ENCODE peak calls at places on chromosome 9, in four cellular contexts. One of them, this sample, is unnamed.

GRCh38 chr9:111959960-111960359 is 63.3 kb downstream of the UGCG start:
- DNase-seq in epithelial cell of esophagus: peak; percentile 92
- DNase-seq in brain microvascular endothelial cell: peak; percentile 87
- DNase-seq in fibroblast of lung: peak; percentile 80
- DNase-seq in this sample: no peak

GRCh38 chr9:83266618-83267543 is 203.9 kb upstream of the RASEF start:
- DNase-seq in epithelial cell of esophagus: peak; percentile 8
- DNase-seq in brain microvascular endothelial cell: peak; percentile 17
- DNase-seq in fibroblast of lung: peak; percentile 22
- DNase-seq in this sample: peak; percentile 69

GRCh38 chr9:109179801-109180523 is 12.9 kb upstream of the FRRS1L start:
- DNase-seq in epithelial cell of esophagus: no peak
- DNase-seq in brain microvascular endothelial cell: no peak
- DNase-seq in fibroblast of lung: no peak
- DNase-seq in this sample: no peak

GRCh38 chr9:4077499-4078102 is 222.3 kb downstream of the GLIS3 start:
- DNase-seq in epithelial cell of esophagus: peak; percentile 71
- DNase-seq in brain microvascular endothelial cell: peak; percentile 84
- DNase-seq in fibroblast of lung: peak; percentile 76
- DNase-seq in this sample: peak; percentile 34

GRCh38 chr9:36007309-36007708 is 29.4 kb upstream of the RECK start:
- DNase-seq in epithelial cell of esophagus: no peak
- DNase-seq in brain microvascular endothelial cell: no peak
- DNase-seq in fibroblast of lung: no peak
- DNase-seq in this sample: no peak

GRCh38 chr9:114938687-114939575 is 8.5 kb upstream of the TNFSF8 start:
- DNase-seq in epithelial cell of esophagus: no peak
- DNase-seq in brain microvascular endothelial cell: no peak
- DNase-seq in fibroblast of lung: no peak
- DNase-seq in this sample: peak; percentile 36

GRCh38 chr9:14347408-14348224 is 33.7 kb upstream of the NFIB start:
- DNase-seq in epithelial cell of esophagus: peak; percentile 66
- DNase-seq in brain microvascular endothelial cell: peak; percentile 15
- DNase-seq in fibroblast of lung: peak; percentile 49
- DNase-seq in this sample: peak; percentile 52

GRCh38 chr9:83247732-83248131 is 184.8 kb upstream of the RASEF start:
- DNase-seq in epithelial cell of esophagus: no peak
- DNase-seq in brain microvascular endothelial cell: no peak
- DNase-seq in fibroblast of lung: no peak
- DNase-seq in this sample: no peak

GRCh38 chr9:105191508-105192118 is 52.8 kb upstream of the SLC44A1 start:
- DNase-seq in epithelial cell of esophagus: peak; percentile 18
- DNase-seq in brain microvascular endothelial cell: no peak
- DNase-seq in fibroblast of lung: peak; percentile 75
- DNase-seq in this sample: no peak

GRCh38 chr9:98317134-98317857 is 61.8 kb upstream of the TBC1D2 start:
- DNase-seq in epithelial cell of esophagus: peak; percentile 56
- DNase-seq in brain microvascular endothelial cell: peak; percentile 43
- DNase-seq in fibroblast of lung: peak; percentile 73
- DNase-seq in this sample: peak; percentile 63

GRCh38 chr9:92807757-92808725 is 43.4 kb upstream of the BICD2 start:
- DNase-seq in epithelial cell of esophagus: no peak
- DNase-seq in brain microvascular endothelial cell: no peak
- DNase-seq in fibroblast of lung: no peak
- DNase-seq in this sample: no peak
- H3K4me3 ChIP-seq in epithelial cell of esophagus: no peak overlapping the region
- H3K4me3 ChIP-seq in brain microvascular endothelial cell: no peak overlapping the region
- H3K4me3 ChIP-seq in fibroblast of lung: no peak overlapping the region
- H3K4me3 ChIP-seq in this sample: no peak overlapping the region

DNA sequence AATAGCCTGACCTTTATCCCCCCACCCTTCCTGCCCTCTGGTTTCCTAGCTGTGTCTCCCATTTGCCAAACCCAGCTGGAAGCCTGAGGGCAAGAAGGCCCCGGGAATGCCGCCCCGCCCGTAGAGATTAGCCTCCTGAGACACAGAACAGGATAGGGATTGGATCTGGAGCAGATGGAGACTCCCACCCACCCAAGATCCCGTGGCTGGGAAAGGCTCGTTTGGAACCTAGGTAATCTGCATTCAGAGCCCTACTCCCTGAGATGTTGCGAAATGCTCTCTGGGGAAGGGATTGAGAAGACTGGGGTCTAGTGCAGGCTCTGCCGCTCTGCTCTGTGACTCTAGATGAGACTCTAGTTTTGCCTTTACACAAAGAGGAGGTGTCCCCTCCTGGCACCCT is 10.9 kb downstream of the AQP3 start:
- DNase-seq in epithelial cell of esophagus: no peak
- DNase-seq in brain microvascular endothelial cell: no peak
- DNase-seq in fibroblast of lung: no peak
- DNase-seq in this sample: no peak
- H3K4me3 ChIP-seq in epithelial cell of esophagus: no peak overlapping the region
- H3K4me3 ChIP-seq in brain microvascular endothelial cell: no peak overlapping the region
- H3K4me3 ChIP-seq in fibroblast of lung: no peak overlapping the region
- H3K4me3 ChIP-seq in this sample: no peak overlapping the region

GRCh38 chr9:128733256-128733655 is 9.3 kb upstream of the ZDHHC12 start:
- DNase-seq in epithelial cell of esophagus: peak; percentile 85
- DNase-seq in brain microvascular endothelial cell: peak; percentile 69
- DNase-seq in fibroblast of lung: peak; percentile 80
- DNase-seq in this sample: peak; percentile 81
- H3K4me3 ChIP-seq in epithelial cell of esophagus: no peak overlapping the region
- H3K4me3 ChIP-seq in brain microvascular endothelial cell: peak overlapping the region; percentile 20
- H3K4me3 ChIP-seq in fibroblast of lung: no peak overlapping the region
- H3K4me3 ChIP-seq in this sample: no peak overlapping the region

DNA sequence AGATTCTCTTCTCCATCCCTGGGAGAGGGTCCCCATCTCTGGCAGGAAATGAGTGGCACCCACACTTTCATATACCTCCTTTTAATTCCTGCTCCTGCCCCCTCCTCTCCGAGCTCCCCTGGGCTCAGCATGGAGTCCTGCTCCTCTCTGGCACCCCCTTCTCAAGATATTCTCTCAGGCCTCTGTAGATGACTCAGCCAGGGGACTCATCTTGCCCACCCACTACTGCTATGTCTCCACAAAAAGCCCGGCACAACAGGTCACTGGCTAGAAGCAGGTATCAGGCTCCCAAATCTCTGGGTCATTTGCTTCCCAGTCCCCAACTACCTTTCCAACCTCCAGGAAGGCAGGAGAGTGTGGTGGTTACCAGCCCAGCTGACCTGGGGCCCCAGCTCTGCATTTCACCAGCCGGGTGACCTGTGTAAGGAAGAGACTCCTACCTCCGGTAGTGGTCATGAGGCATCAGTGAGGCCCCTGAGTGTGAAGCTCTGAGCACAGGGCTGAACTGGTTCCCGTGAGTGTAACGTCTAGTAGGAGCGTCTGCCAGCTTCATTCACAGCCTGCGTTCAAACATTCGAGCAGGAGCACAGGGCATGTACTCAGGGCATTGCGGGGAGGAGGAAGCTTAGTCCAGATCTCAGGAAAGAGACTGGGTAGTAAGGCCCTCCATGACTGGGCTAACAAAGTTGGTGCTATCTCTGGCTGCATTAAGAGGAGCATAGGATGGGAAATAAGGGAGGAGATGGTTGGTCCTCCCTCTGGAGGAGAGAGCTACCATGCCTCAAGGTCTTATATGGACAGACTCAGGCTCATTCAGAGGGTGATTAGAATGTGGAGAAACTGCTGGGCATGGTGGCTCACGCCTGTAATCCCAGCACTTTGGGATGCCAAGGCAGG is 63.7 kb downstream of the LMX1B start:
- DNase-seq in epithelial cell of esophagus: no peak
- DNase-seq in brain microvascular endothelial cell: no peak
- DNase-seq in fibroblast of lung: no peak
- DNase-seq in this sample: no peak
- H3K4me3 ChIP-seq in epithelial cell of esophagus: no peak overlapping the region
- H3K4me3 ChIP-seq in brain microvascular endothelial cell: no peak overlapping the region
- H3K4me3 ChIP-seq in fibroblast of lung: no peak overlapping the region
- H3K4me3 ChIP-seq in this sample: no peak overlapping the region

GRCh38 chr9:88535226-88535931 is 401 bp downstream of the NXNL2 start:
- DNase-seq in epithelial cell of esophagus: no peak
- DNase-seq in brain microvascular endothelial cell: no peak
- DNase-seq in fibroblast of lung: peak; percentile 18
- DNase-seq in this sample: peak; percentile 37

GRCh38 chr9:88538311-88539085 is 3.5 kb downstream of the NXNL2 start:
- DNase-seq in epithelial cell of esophagus: no peak
- DNase-seq in brain microvascular endothelial cell: no peak
- DNase-seq in fibroblast of lung: peak; percentile 50
- DNase-seq in this sample: no peak

GRCh38 chr9:88537743-88538055 is 2.7 kb downstream of the NXNL2 start:
- DNase-seq in epithelial cell of esophagus: peak; percentile 39
- DNase-seq in brain microvascular endothelial cell: peak; percentile 78
- DNase-seq in fibroblast of lung: peak; percentile 83
- DNase-seq in this sample: peak; percentile 94

GRCh38 chr9:88535932-88536324 is 950 bp downstream of the NXNL2 start:
- DNase-seq in epithelial cell of esophagus: no peak
- DNase-seq in brain microvascular endothelial cell: no peak
- DNase-seq in fibroblast of lung: peak; percentile 45
- DNase-seq in this sample: no peak

GRCh38 chr9:88536951-88537742 is 2.2 kb downstream of the NXNL2 start:
- DNase-seq in epithelial cell of esophagus: no peak
- DNase-seq in brain microvascular endothelial cell: no peak
- DNase-seq in fibroblast of lung: no peak
- DNase-seq in this sample: no peak
- H3K4me3 ChIP-seq in epithelial cell of esophagus: no peak overlapping the region
- H3K4me3 ChIP-seq in brain microvascular endothelial cell: no peak overlapping the region
- H3K4me3 ChIP-seq in fibroblast of lung: no peak overlapping the region
- H3K4me3 ChIP-seq in this sample: peak overlapping the region; percentile 73

DNA sequence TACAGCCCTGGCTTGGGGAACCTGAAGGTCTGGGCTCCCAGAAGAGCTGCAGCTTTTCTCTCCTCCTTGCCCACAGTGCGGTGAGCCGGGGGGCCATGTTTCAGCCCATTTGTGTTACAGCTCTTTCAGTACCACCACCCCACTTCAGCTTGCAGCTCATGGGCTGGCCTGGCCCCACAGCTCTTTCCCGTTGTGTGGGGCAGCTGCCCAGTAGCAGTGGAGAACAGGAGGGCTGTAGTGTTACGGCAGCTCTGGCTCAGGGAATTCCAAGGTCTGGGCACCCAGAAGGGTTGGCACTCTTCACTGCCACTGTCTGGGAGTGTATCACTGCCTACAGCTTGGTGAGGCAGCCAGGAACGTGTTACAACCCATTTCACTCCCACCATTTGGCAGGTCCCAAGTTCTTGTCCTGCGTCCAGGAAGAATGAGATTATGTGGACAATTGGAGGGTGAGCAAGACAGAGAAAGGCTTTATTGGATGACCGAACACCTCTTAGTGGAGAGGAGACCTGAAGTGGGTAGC is 390.5 kb downstream of the KDM4C start:
- DNase-seq in epithelial cell of esophagus: no peak
- DNase-seq in brain microvascular endothelial cell: no peak
- DNase-seq in fibroblast of lung: no peak
- DNase-seq in this sample: no peak
- H3K4me3 ChIP-seq in epithelial cell of esophagus: no peak overlapping the region
- H3K4me3 ChIP-seq in brain microvascular endothelial cell: no peak overlapping the region
- H3K4me3 ChIP-seq in fibroblast of lung: no peak overlapping the region
- H3K4me3 ChIP-seq in this sample: no peak overlapping the region

DNA sequence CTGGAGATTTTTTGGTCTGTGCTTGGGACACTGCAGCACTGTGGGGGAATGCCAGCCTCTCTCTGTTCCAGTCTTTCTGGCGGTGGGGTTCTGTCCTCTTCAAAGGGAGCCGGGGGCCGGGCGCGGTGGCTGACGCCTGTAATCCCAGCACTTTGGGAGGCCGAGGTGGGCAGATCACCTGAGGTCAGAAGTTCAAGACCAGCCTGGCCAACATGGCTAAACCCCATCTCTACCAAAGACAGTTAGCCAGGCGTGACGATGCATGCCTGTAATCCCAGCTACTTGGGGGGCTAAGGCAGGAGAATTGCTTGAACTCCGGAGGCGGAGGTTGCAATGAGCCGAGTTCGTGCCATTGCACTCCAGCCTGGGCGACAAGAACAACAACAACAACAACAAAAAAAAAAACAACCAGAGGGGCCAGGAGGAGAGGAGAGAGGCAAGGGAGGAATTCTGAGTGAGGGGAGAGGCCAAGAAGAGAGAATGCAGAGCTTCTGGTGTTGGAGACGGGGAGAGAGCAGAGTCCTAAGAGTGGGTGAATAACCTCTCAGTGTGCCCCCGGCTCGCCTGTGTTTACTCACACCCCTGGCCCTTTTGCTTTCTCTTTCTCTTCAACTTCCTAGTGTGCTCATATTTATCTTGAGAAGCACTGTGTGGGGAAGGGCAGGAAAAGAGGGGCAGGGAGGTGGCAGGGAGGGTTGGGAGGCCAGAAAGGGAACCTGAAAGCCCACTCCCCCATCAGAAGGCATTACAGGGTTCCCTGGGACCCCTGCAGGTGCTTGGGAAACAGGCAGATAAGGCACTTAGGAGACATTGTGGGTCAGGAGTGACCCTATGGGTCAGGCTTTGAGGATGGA is 3.2 kb upstream of the SET start:
- DNase-seq in epithelial cell of esophagus: no peak
- DNase-seq in brain microvascular endothelial cell: no peak
- DNase-seq in fibroblast of lung: no peak
- DNase-seq in this sample: no peak
- H3K4me3 ChIP-seq in epithelial cell of esophagus: peak overlapping the region; percentile 97
- H3K4me3 ChIP-seq in brain microvascular endothelial cell: no peak overlapping the region
- H3K4me3 ChIP-seq in fibroblast of lung: no peak overlapping the region
- H3K4me3 ChIP-seq in this sample: no peak overlapping the region

DNA sequence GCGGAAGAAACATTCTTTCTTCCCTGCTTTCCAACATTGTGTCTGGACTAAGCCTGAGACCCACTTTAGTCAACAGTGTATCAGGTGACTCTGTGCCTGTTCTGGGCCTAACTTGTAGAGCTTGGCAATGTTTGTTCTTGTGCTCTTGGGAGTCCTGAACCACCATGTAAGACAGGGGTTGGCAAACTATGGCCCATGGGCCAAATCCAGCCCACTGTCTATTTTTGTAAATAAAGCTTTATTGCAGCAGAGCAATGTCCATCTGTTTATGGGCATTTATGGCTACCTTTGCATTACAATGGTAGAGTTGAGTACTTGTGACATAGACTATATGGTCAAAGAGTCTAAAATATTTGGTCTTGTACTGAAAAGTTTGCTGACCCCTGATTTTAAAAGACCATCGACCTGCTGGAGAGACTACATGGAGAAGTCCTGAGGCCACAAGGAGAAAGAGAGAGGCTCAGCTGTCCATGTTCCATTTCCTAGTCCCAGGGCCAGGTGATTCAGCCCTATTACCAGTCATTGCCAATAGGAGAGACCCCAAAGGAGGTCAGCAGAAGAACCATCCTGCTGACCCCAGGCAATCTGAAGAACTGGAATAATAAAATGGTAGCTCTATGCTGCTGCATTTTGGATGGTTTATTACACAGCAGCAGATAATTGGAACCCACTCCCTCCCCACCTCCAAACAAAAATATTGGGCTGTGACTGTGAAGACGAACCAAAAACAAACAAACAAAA is 211.3 kb downstream of the AUH start:
- DNase-seq in epithelial cell of esophagus: no peak
- DNase-seq in brain microvascular endothelial cell: no peak
- DNase-seq in fibroblast of lung: no peak
- DNase-seq in this sample: no peak
- H3K4me3 ChIP-seq in epithelial cell of esophagus: no peak overlapping the region
- H3K4me3 ChIP-seq in brain microvascular endothelial cell: no peak overlapping the region
- H3K4me3 ChIP-seq in fibroblast of lung: no peak overlapping the region
- H3K4me3 ChIP-seq in this sample: no peak overlapping the region

This sample was measured in foreskin fibroblast.